ENCODE peak calls at places on chromosomes 16 and 17, in seven cellular contexts. Y, A, C, J, H, S and G are unnamed samples.

GRCh38 chr17:13513039-13513405 is 88.7 kb downstream of the HS3ST3A1 start:
- DNase-seq in Y (no peak), A (no peak), C (no peak), J (peak), H (no peak), S (peak), G (no peak)

GRCh38 chr17:68423251-68423650 is 34.0 kb downstream of the WIPI1 start:
- DNase-seq in Y (no peak), A (no peak), C (no peak), J (no peak), H (no peak), S (no peak), G (no peak)

GRCh38 chr16:31200821-31201510 is 1.6 kb downstream of the PYCARD start:
- DNase-seq in Y (no peak), A (no peak), C (no peak), J (no peak), H (no peak), S (no peak), G (peak)

GRCh38 chr17:27081002-27081638 is 212.8 kb upstream of the WSB1 start:
- DNase-seq in Y (no peak), A (no peak), C (no peak), J (no peak), H (no peak), S (no peak), G (no peak)

GRCh38 chr16:898761-899677 is 71.8 kb downstream of the LMF1 start:
- DNase-seq in Y (no peak), A (no peak), C (no peak), J (no peak), H (no peak), S (no peak), G (peak)

GRCh38 chr16:57145046-57145963 is 40.5 kb downstream of the PSME3IP1 start:
- DNase-seq in Y (no peak), A (no peak), C (no peak), J (peak), H (no peak), S (no peak), G (no peak)

GRCh38 chr17:15744885-15745284 is 12.8 kb downstream of the TBC1D26 start:
- DNase-seq in Y (no peak), A (no peak), C (peak), J (no peak), H (no peak), S (peak), G (no peak)

GRCh38 chr17:6756425-6757012 is 673 bp downstream of the XAF1 start:
- DNase-seq in Y (no peak), A (no peak), C (no peak), J (no peak), H (no peak), S (no peak), G (no peak)

GRCh38 chr17:17783121-17783824 is 53.5 kb downstream of the SREBF1 start:
- DNase-seq in Y (peak), A (peak), C (peak), J (peak), H (peak), S (peak), G (no peak)

GRCh38 chr17:82064433-82065192 is 991 bp downstream of the DUS1L start:
- DNase-seq in Y (no peak), A (peak), C (no peak), J (no peak), H (no peak), S (no peak), G (no peak)

GRCh38 chr17:64780096-64781012 is 118.2 kb upstream of the SMURF2 start:
- DNase-seq in Y (no peak), A (peak), C (peak), J (no peak), H (peak), S (peak), G (no peak)

GRCh38 chr17:62178579-62178978 is 113.5 kb upstream of the MED13 start:
- DNase-seq in Y (no peak), A (no peak), C (no peak), J (peak), H (no peak), S (no peak), G (no peak)

DNA sequence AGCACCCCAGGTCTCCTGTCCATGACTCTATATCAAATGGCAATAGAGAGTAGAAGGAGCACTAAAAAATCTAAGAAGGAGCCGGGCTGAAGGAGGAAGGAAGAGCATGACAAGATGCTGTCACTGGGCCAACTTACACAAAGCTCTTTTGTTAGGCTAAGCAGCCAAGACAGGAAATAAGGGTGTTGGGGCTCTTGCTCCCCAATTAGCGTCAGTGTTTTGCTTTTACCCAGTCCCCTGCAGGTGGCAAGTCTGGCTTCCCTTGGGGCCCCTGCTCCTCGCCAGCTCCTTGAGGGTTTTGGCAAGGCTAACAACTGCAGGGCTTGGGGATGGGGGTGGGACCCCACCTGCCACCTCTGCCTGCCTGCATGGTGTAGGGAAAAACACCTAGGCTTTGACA is 120.5 kb downstream of the CCT6B start:
- DNase-seq in Y (no peak), A (no peak), C (no peak), J (no peak), H (no peak), S (no peak), G (no peak)
- TF ChIP-seq CTCF in Y (no peak), A (no peak), C (no peak), J (no peak), H (no peak), S (no peak), G (no peak)

GRCh38 chr17:39823407-39824054 is 40.6 kb downstream of the IKZF3 start:
- DNase-seq in Y (no peak), A (no peak), C (no peak), J (no peak), H (no peak), S (no peak), G (no peak)

GRCh38 chr17:39818282-39819000 is 45.7 kb downstream of the IKZF3 start:
- DNase-seq in Y (no peak), A (no peak), C (no peak), J (no peak), H (no peak), S (no peak), G (no peak)

GRCh38 chr17:39820987-39821386 is 43.1 kb downstream of the IKZF3 start:
- DNase-seq in Y (no peak), A (no peak), C (no peak), J (no peak), H (no peak), S (no peak), G (no peak)

GRCh38 chr17:39822051-39822450 is 42.1 kb downstream of the IKZF3 start:
- DNase-seq in Y (no peak), A (no peak), C (no peak), J (no peak), H (no peak), S (no peak), G (no peak)

DNA sequence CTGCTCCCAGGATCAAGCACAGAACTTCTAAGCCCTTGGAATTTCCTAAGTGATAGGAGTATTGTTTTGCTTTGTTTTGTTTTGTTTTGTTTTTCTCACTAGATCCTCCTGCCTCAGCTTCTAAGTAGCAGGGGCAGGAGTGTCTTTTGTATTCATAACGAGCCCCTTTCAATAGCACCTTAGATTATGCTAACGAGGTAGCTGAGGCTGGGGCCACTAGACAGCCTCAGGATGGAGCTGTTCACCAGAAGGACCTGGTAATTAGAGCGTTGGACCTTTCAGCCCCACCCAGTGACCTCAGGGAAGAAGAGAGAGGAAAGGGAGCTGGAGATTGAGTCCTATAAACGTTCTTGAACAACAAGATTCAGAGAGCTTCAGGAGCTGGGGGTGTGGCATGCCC is 43.6 kb downstream of the IKZF3 start:
- DNase-seq in Y (no peak), A (no peak), C (no peak), J (no peak), H (no peak), S (no peak), G (no peak)
- TF ChIP-seq CTCF in Y (no peak), A (no peak), C (no peak), J (no peak), H (no peak), S (no peak), G (no peak)

GRCh38 chr17:77815127-77815905 is 143.2 kb upstream of the TNRC6C start:
- DNase-seq in Y (no peak), A (no peak), C (no peak), J (no peak), H (no peak), S (peak), G (peak)
- TF ChIP-seq CTCF in Y (no peak), A (no peak), C (no peak), J (no peak), H (no peak), S (no peak), G (peak)

DNA sequence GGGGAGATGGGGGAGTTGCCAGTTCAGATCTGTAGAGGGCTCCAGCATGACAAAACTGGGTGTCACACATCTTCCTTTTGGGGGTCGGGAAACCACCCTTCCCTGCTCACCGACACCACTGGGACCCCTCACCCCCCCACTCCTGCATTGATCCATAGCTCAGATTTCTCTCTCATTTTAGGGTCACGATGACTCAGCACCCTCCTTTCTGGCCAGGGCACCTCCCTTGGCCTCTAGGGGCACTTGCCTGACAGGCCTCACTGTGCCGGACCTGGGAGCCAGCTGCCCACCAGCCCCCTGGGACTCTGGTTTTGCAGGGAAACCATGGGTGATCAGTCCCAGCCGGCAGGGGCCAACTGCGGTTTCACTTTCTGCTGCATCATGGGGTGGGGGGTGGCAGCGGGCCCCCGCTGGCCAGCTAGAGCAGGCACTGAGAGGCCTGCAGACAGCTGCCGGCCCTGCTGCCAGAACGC is 239.4 kb downstream of the MRTFB start:
- DNase-seq in Y (no peak), A (peak), C (peak), J (peak), H (no peak), S (no peak), G (no peak)
- TF ChIP-seq CTCF in Y (no peak), A (no peak), C (peak), J (no peak), H (no peak), S (no peak), G (peak)